ENCODE peak calls at places on chromosomes 1 and 21, in seven cellular contexts. D, O, L, U, R, C and S are unnamed samples.

GRCh38 chr21:46211376-46211775 is 17.2 kb downstream of the LSS start:
- DNase-seq in D (no peak), O (no peak), R (peak), L (no peak), U (peak), C (no peak), S (no peak)

GRCh38 chr1:247914941-247915662 is 5.0 kb upstream of the OR2T8 start:
- DNase-seq in L (no peak), U (no peak), R (no peak), O (no peak), D (no peak), C (no peak), S (no peak)

GRCh38 chr1:185821612-185822385 is 87.6 kb downstream of the HMCN1 start:
- DNase-seq in O (no peak), C (no peak), D (no peak), U (no peak), L (no peak), R (no peak), S (no peak)

GRCh38 chr1:48617227-48617626 is 145.2 kb upstream of the SPATA6 start:
- DNase-seq in L (no peak), D (no peak), R (no peak), U (no peak), C (peak), O (no peak), S (no peak)

GRCh38 chr1:158728510-158729225 is 8.1 kb upstream of the OR6K3 start:
- DNase-seq in U (no peak), L (no peak), C (no peak), R (no peak), O (no peak), D (no peak), S (no peak)

GRCh38 chr1:99599678-99600175 is 46.2 kb upstream of the PALMD start:
- DNase-seq in O (peak), L (no peak), U (peak), D (no peak), C (no peak), R (peak), S (peak)

GRCh38 chr1:168081373-168082007 is 55.2 kb downstream of the GPR161 start:
- DNase-seq in R (no peak), U (no peak), O (no peak), C (no peak), L (no peak), D (no peak), S (no peak)

GRCh38 chr21:46002841-46003574 is 21.4 kb downstream of the COL6A1 start:
- DNase-seq in L (no peak), U (peak), R (peak), D (no peak), C (peak), O (no peak), S (no peak)

GRCh38 chr1:29245876-29246275 is 9.6 kb downstream of the PTPRU start:
- DNase-seq in U (peak), D (no peak), L (peak), R (no peak), C (no peak), O (no peak), S (no peak)

GRCh38 chr1:241323510-241323909 is 33.5 kb downstream of the RGS7 start:
- DNase-seq in L (peak), C (no peak), O (no peak), R (no peak), D (no peak), U (peak), S (peak)

GRCh38 chr21:38985423-38986378 is 180.0 kb downstream of the ETS2 start:
- DNase-seq in D (peak), O (no peak), R (peak), C (peak), L (peak), U (peak), S (peak)

GRCh38 chr1:220956861-220957605 is 77.8 kb downstream of the HLX start:
- DNase-seq in O (no peak), D (no peak), L (no peak), R (no peak), C (no peak), U (no peak), S (peak)

DNA sequence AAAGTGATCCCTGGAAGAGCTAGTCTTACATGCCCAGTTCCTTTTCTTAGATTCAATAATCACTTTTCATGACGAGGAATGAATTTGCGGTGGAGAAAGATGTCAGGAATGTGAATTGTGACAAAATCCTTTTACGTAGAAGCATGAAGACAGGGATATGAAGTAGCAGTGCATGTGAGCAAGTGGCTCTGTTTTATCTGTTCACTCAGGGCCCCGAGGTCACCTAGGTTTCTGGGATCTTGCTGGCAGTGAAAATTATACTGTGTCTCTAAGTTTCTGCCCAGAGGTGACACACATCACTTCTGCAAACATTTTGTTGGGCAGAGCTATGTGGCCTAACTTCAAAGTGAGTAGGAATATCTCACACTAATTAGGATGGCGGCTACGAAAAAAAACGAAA is 79.3 kb downstream of the USP25 start:
- DNase-seq in O (no peak), R (no peak), D (no peak), L (no peak), U (no peak), C (no peak), S (no peak)
- TF ChIP-seq POLR2A in O (no peak), R (no peak), D (no peak), L (no peak), U (no peak), C (no peak), S (no peak)

GRCh38 chr1:156214024-156214748 is 1.4 kb downstream of the PMF1 start:
- DNase-seq in U (no peak), R (no peak), L (no peak), C (no peak), O (peak), D (no peak), S (peak)

GRCh38 chr1:156211243-156211642 is 1.6 kb upstream of the PMF1 start:
- DNase-seq in L (no peak), U (no peak), O (no peak), C (no peak), D (no peak), R (no peak), S (no peak)

GRCh38 chr1:156213644-156213966 is 798 bp downstream of the PMF1 start:
- DNase-seq in D (no peak), O (no peak), U (no peak), C (no peak), L (no peak), R (no peak), S (no peak)

GRCh38 chr1:156212130-156212529 is 677 bp upstream of the PMF1 start:
- DNase-seq in U (no peak), C (no peak), L (no peak), R (no peak), D (no peak), O (no peak), S (no peak)

GRCh38 chr1:156212833-156213643 is at the start of gene PMF1:
- DNase-seq in C (peak), U (peak), D (peak), O (peak), L (peak), R (peak), S (peak)
- TF ChIP-seq POLR2A in C (peak), U (peak), D (peak), O (peak), L (peak), R (peak), S (peak)

DNA sequence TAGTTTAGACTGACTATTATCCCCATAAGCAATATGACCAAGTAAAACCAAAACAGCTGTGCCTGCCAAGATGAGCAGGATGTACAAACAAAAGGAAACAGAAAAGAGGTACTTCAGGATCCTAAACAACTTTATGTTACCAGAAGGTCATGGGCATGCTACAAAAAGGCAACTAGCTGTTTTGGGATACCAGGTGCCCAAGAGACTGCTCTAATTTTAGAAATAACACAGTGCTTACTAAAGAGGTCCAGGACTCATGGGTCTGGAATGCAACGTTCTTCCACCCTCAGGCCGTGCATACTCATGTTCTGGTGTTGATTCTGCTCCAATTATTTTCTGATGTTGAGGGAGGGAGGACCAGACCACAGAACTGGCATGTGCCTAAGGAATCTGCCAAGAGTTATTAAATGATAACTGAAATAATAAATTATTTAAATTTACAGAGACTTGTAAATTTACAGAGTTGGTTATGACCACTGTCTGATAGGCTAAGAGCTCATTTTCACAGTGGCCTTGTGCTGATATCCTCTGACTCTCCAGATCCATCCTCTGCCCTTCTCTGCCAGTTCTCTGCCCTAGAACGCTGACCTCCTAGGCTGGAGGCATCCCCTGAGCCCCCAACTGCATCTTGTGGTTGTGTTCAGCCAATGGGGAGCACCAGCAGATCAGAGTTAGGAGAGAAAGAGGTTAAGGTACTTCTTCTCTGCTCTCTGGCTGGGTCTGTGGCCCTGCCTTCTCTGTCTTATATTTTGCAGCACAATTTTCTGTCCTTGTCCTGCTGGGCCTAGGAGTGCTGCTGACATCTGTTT is 37.7 kb upstream of the BCL10 start:
- DNase-seq in D (no peak), U (peak), C (peak), O (no peak), L (no peak), R (no peak), S (no peak)
- TF ChIP-seq POLR2A in D (no peak), U (no peak), C (no peak), O (no peak), L (no peak), R (no peak), S (no peak)

DNA sequence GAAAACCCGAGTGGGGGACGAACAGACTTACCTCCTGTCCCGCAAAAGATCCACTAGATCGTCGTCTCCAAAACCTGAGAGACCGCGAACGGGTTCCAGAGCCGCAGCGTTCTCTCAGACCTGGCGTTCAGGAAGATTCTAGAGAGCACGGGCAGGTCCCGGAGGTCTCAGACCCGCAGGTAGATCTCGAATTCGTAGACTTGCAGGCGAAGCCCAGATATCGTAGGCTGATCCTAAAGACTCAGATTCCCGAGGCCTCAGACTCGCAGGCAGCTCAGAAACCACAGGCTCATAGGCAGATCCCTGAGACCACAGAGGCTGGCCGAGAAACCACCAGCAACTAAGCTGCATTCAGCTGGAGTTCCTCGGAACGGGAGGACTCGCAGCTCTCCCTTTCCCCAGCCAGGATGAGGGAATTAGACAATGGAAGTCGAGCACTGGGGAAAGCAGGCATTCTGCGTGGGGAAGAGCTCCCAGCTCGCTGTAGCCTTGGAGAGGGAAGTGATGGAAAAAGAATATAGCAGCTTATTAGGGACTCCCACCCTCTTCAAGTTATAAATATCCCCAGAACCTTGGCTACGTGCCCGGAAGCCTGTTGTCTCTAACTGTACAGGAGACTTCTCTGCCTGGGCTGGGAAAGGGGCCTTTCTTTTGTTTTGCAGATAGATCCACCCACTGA is at the start of gene ZNF436:
- DNase-seq in C (peak), U (peak), L (peak), R (peak), O (no peak), D (no peak), S (peak)
- TF ChIP-seq POLR2A in C (no peak), U (peak), L (no peak), R (peak), O (no peak), D (no peak), S (no peak)

GRCh38 chr21:35481005-35481404 is 431.9 kb upstream of the RUNX1 start:
- DNase-seq in C (no peak), R (no peak), O (no peak), L (no peak), D (no peak), U (no peak), S (no peak)
- TF ChIP-seq POLR2A in C (no peak), R (no peak), O (no peak), L (no peak), D (no peak), U (no peak), S (no peak)

DNA sequence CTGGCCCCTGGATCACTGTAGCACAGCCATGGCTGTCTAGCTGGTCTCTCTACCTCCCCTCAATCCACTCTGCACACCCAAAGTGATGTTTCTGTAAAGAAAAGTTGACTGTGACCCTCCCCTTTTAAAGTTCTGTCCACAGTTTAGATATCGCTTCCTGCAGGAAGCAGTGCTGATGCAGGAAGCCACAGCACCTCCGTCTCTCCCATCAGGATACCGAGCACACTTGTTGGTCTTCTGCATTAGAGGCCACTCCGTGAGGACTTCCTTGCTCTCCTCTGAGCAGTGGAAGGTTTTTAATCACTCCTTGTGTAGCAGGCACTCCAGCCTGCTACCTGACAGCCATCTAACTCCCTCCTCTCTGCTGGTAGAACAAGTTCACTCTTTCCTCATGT is 69.5 kb downstream of the GADD45A start:
- DNase-seq in C (no peak), R (no peak), D (no peak), U (no peak), O (no peak), L (no peak), S (no peak)
- TF ChIP-seq POLR2A in C (no peak), R (no peak), D (no peak), U (no peak), O (no peak), L (no peak), S (no peak)

GRCh38 chr1:26740958-26741357 is 45.1 kb downstream of the ARID1A start:
- DNase-seq in C (no peak), O (no peak), D (no peak), U (no peak), L (peak), R (no peak), S (no peak)

GRCh38 chr1:26734501-26735058 is 38.8 kb downstream of the ARID1A start:
- DNase-seq in U (no peak), R (no peak), D (no peak), C (no peak), O (no peak), L (no peak), S (no peak)

GRCh38 chr1:26743426-26744059 is 44.2 kb upstream of the PIGV start:
- DNase-seq in R (no peak), O (no peak), L (no peak), D (no peak), U (no peak), C (no peak), S (no peak)

GRCh38 chr1:26740023-26740422 is 44.2 kb downstream of the ARID1A start:
- DNase-seq in U (no peak), L (no peak), D (no peak), O (no peak), C (no peak), R (no peak), S (no peak)

GRCh38 chr1:26739251-26739914 is 43.6 kb downstream of the ARID1A start:
- DNase-seq in R (no peak), O (no peak), C (no peak), D (no peak), U (no peak), L (no peak), S (no peak)
- TF ChIP-seq POLR2A in R (no peak), O (no peak), C (no peak), D (no peak), U (no peak), L (no peak), S (no peak)

DNA sequence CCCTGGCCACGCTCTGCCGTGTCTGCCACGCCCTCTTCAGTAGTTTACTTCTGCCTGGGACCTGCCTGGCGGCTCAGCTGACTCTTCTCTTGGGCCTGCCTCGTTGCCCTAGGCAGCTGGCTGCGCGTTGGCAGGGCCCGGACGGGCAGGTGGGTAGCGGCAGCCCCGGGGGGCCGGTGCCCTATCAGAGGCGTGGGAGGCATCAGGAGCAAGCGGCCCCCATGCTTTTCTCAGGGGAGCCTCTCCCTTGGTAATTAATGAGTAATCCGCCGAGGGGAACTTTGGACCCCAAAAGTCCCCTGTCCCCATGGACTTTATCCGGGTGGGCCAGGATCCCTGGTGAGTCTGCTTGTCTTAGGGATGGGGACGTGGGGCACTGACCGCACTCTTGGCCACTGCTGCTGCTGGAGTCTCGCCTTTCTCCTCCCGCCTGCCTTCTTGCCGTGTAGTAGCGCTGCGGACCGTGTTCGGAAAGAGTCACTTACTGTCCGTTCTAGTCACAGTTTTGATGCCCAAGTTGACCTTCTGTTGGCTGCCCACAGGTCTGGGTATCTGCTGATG is 22.7 kb downstream of the SKI start:
- DNase-seq in O (no peak), C (no peak), L (no peak), U (no peak), D (no peak), R (no peak), S (no peak)
- TF ChIP-seq POLR2A in O (no peak), C (no peak), L (no peak), U (no peak), D (no peak), R (no peak), S (no peak)